ENCODE peak calls at places on chromosome 3, in ten cellular contexts. M, X, A, H, K, I, O, Q, V and N are unnamed samples.

GRCh38 chr3:52122491-52122890 is 31.7 kb downstream of the POC1A start:
- DNase-seq in M (no peak), X (no peak), A (no peak), H (no peak), K (no peak), I (no peak), O (no peak), Q (no peak), V (peak), N (no peak)

GRCh38 chr3:136932518-136932917 is 25.3 kb upstream of the IL20RB start:
- DNase-seq in M (no peak), X (no peak), A (no peak), H (no peak), K (no peak), I (no peak), O (no peak), Q (no peak), V (no peak), N (no peak)

GRCh38 chr3:58521002-58521670 is 15.9 kb downstream of the ACOX2 start:
- DNase-seq in M (no peak), X (no peak), A (no peak), H (no peak), K (no peak), I (no peak), O (no peak), Q (no peak), V (no peak), N (no peak)

GRCh38 chr3:45890405-45890804 is 4.1 kb downstream of the CCR9 start:
- DNase-seq in M (no peak), X (no peak), A (no peak), H (no peak), K (no peak), I (peak), O (no peak), Q (no peak), V (no peak), N (no peak)

GRCh38 chr3:192130534-192131132 is 596.7 kb downstream of the FGF12 start:
- DNase-seq in M (no peak), X (peak), A (peak), H (peak), K (no peak), I (no peak), O (no peak), Q (peak), V (peak), N (no peak)

GRCh38 chr3:185586644-185586964 is 509 bp downstream of the SENP2 start:
- DNase-seq in M (no peak), X (no peak), A (no peak), H (peak), K (no peak), I (no peak), O (no peak), Q (no peak), V (no peak), N (no peak)

GRCh38 chr3:59578129-59578528 is 528.3 kb upstream of the CFAP20DC start:
- DNase-seq in M (no peak), X (no peak), A (no peak), H (no peak), K (no peak), I (no peak), O (no peak), Q (no peak), V (no peak), N (no peak)

GRCh38 chr3:16399473-16399872 is 114.0 kb downstream of the RFTN1 start:
- DNase-seq in M (no peak), X (no peak), A (no peak), H (peak), K (peak), I (no peak), O (no peak), Q (peak), V (no peak), N (no peak)

GRCh38 chr3:67037615-67038014 is 39.5 kb downstream of the KBTBD8 start:
- DNase-seq in M (no peak), X (no peak), A (no peak), H (no peak), K (no peak), I (no peak), O (no peak), Q (no peak), V (no peak), N (no peak)

GRCh38 chr3:89025185-89025584 is 82.2 kb upstream of the EPHA3 start:
- DNase-seq in M (no peak), X (no peak), A (no peak), H (no peak), K (peak), I (no peak), O (no peak), Q (no peak), V (no peak), N (no peak)

GRCh38 chr3:37125702-37126101 is 48.7 kb downstream of the LRRFIP2 start:
- DNase-seq in M (no peak), X (no peak), A (no peak), H (no peak), K (no peak), I (no peak), O (no peak), Q (no peak), V (no peak), N (no peak)

GRCh38 chr3:24508423-24508839 is 13.8 kb upstream of the THRB start:
- DNase-seq in M (no peak), X (no peak), A (no peak), H (no peak), K (no peak), I (no peak), O (no peak), Q (no peak), V (no peak), N (no peak)

GRCh38 chr3:127738192-127738840 is 65.6 kb downstream of the ABTB1 start:
- DNase-seq in M (no peak), X (no peak), A (no peak), H (no peak), K (no peak), I (no peak), O (no peak), Q (no peak), V (no peak), N (no peak)

GRCh38 chr3:48058089-48058488 is 41.9 kb upstream of the MAP4 start:
- DNase-seq in M (no peak), X (no peak), A (no peak), H (no peak), K (no peak), I (no peak), O (no peak), Q (no peak), V (no peak), N (no peak)

GRCh38 chr3:13595485-13595884 is 46.6 kb downstream of the FBLN2 start:
- DNase-seq in M (no peak), X (no peak), A (no peak), H (no peak), K (no peak), I (no peak), O (no peak), Q (no peak), V (no peak), N (no peak)

GRCh38 chr3:107392549-107393165 is 15.4 kb downstream of the CCDC54 start:
- DNase-seq in M (no peak), X (no peak), A (no peak), H (peak), K (peak), I (no peak), O (no peak), Q (no peak), V (no peak), N (no peak)

GRCh38 chr3:194266658-194267005 is 84.5 kb downstream of the CPN2 start:
- DNase-seq in M (peak), X (no peak), A (no peak), H (no peak), K (no peak), I (no peak), O (no peak), Q (no peak), V (no peak), N (no peak)

GRCh38 chr3:97882975-97883598 is 61.3 kb downstream of the CRYBG3 start:
- DNase-seq in M (no peak), X (no peak), A (no peak), H (peak), K (no peak), I (no peak), O (no peak), Q (no peak), V (no peak), N (no peak)

GRCh38 chr3:43206632-43207031 is 79.7 kb upstream of the SNRK start:
- DNase-seq in M (no peak), X (no peak), A (no peak), H (no peak), K (no peak), I (no peak), O (no peak), Q (no peak), V (no peak), N (no peak)

GRCh38 chr3:191987951-191988350 is 527.0 kb downstream of the PYDC2 start:
- DNase-seq in M (no peak), X (no peak), A (no peak), H (no peak), K (no peak), I (no peak), O (no peak), Q (no peak), V (no peak), N (no peak)

GRCh38 chr3:152905631-152906030 is 70.7 kb downstream of the P2RY1 start:
- DNase-seq in M (no peak), X (no peak), A (no peak), H (no peak), K (no peak), I (no peak), O (no peak), Q (no peak), V (no peak), N (no peak)

GRCh38 chr3:141111364-141112150 is 60.4 kb downstream of the SPSB4 start:
- DNase-seq in M (no peak), X (no peak), A (no peak), H (no peak), K (no peak), I (no peak), O (no peak), Q (no peak), V (no peak), N (no peak)

GRCh38 chr3:14216257-14217048 is 37.8 kb downstream of the LSM3 start:
- DNase-seq in M (no peak), X (no peak), A (no peak), H (no peak), K (no peak), I (no peak), O (no peak), Q (no peak), V (peak), N (peak)

GRCh38 chr3:161371441-161372320 is at the start of gene SPTSSB:
- DNase-seq in M (no peak), X (peak), A (peak), H (peak), K (peak), I (peak), O (no peak), Q (no peak), V (peak), N (peak)
- TF ChIP-seq CTCF in M (no peak), X (no peak), A (peak), H (peak), K (peak), I (no peak), O (no peak), Q (no peak), V (no peak), N (peak)

GRCh38 chr3:44321335-44321734 is 17.2 kb upstream of the TCAIM start:
- DNase-seq in M (no peak), X (no peak), A (no peak), H (no peak), K (no peak), I (no peak), O (no peak), Q (no peak), V (no peak), N (no peak)

GRCh38 chr3:44323341-44323955 is 15.1 kb upstream of the TCAIM start:
- DNase-seq in M (no peak), X (peak), A (peak), H (peak), K (peak), I (peak), O (peak), Q (peak), V (peak), N (peak)

GRCh38 chr3:44318929-44319328 is 19.6 kb upstream of the TCAIM start:
- DNase-seq in M (no peak), X (no peak), A (no peak), H (no peak), K (no peak), I (no peak), O (no peak), Q (no peak), V (no peak), N (no peak)
- TF ChIP-seq CTCF in M (no peak), X (no peak), A (peak), H (no peak), K (no peak), I (no peak), O (no peak), Q (no peak), V (no peak), N (no peak)

GRCh38 chr3:5585085-5585484 is 397.6 kb downstream of the EDEM1 start:
- DNase-seq in M (no peak), X (no peak), A (no peak), H (no peak), K (no peak), I (no peak), O (no peak), Q (no peak), V (no peak), N (no peak)

GRCh38 chr3:5580821-5581220 is 393.3 kb downstream of the EDEM1 start:
- DNase-seq in M (no peak), X (no peak), A (no peak), H (no peak), K (no peak), I (no peak), O (no peak), Q (no peak), V (no peak), N (no peak)

GRCh38 chr3:5581743-5582142 is 394.2 kb downstream of the EDEM1 start:
- DNase-seq in M (no peak), X (no peak), A (no peak), H (no peak), K (no peak), I (no peak), O (no peak), Q (no peak), V (no peak), N (no peak)

GRCh38 chr3:5579342-5579741 is 391.8 kb downstream of the EDEM1 start:
- DNase-seq in M (no peak), X (no peak), A (no peak), H (no peak), K (no peak), I (no peak), O (no peak), Q (no peak), V (no peak), N (no peak)

GRCh38 chr3:5583920-5584319 is 396.4 kb downstream of the EDEM1 start:
- DNase-seq in M (no peak), X (no peak), A (no peak), H (no peak), K (no peak), I (no peak), O (no peak), Q (no peak), V (no peak), N (no peak)
- TF ChIP-seq CTCF in M (no peak), X (no peak), A (no peak), H (no peak), K (no peak), I (no peak), O (no peak), Q (no peak), V (no peak), N (no peak)

GRCh38 chr3:35908366-35909232 is 269.3 kb downstream of the ARPP21 start:
- DNase-seq in M (no peak), X (peak), A (peak), H (peak), K (peak), I (peak), O (no peak), Q (no peak), V (peak), N (peak)
- TF ChIP-seq CTCF in M (peak), X (peak), A (peak), H (peak), K (peak), I (peak), O (peak), Q (peak), V (peak), N (peak)